ENCODE peak calls at places on chromosomes 13 and 19, in nine cellular contexts. One of them, this sample, is unnamed.

GRCh38 chr19:53034948-53035675 is 9.4 kb upstream of the ERVV-2 start:
- DNase-seq in Right ventricle myocardium superior: no peak
- DNase-seq in iPS-NIHi11: no peak
- DNase-seq in lower leg skin: no peak
- DNase-seq in fibroblast of mammary gland: no peak
- DNase-seq in neural crest cell: no peak
- DNase-seq in vagina: no peak
- DNase-seq in Peyer's patch: no peak
- DNase-seq in HFF-Myc: no peak
- DNase-seq in this sample: no peak

GRCh38 chr13:104641309-104641708 is 1575.1 kb upstream of the SLC10A2 start:
- DNase-seq in neural crest cell: no peak
- DNase-seq in lower leg skin: no peak
- DNase-seq in vagina: no peak
- DNase-seq in iPS-NIHi11: no peak
- DNase-seq in HFF-Myc: no peak
- DNase-seq in fibroblast of mammary gland: peak
- DNase-seq in Peyer's patch: no peak
- DNase-seq in Right ventricle myocardium superior: no peak
- DNase-seq in this sample: no peak

GRCh38 chr19:45638930-45639729 is at the start of gene EML2:
- DNase-seq in Peyer's patch: peak
- DNase-seq in lower leg skin: peak
- DNase-seq in iPS-NIHi11: peak
- DNase-seq in HFF-Myc: no peak
- DNase-seq in fibroblast of mammary gland: no peak
- DNase-seq in vagina: no peak
- DNase-seq in Right ventricle myocardium superior: peak
- DNase-seq in neural crest cell: peak
- DNase-seq in this sample: no peak

GRCh38 chr13:110617326-110618072 is 2.2 kb downstream of the NAXD start:
- DNase-seq in iPS-NIHi11: no peak
- DNase-seq in Peyer's patch: no peak
- DNase-seq in Right ventricle myocardium superior: no peak
- DNase-seq in neural crest cell: no peak
- DNase-seq in HFF-Myc: no peak
- DNase-seq in fibroblast of mammary gland: peak
- DNase-seq in lower leg skin: no peak
- DNase-seq in vagina: no peak
- DNase-seq in this sample: no peak

GRCh38 chr13:88887045-88887662 is 1216.0 kb downstream of the SLITRK5 start:
- DNase-seq in vagina: no peak
- DNase-seq in iPS-NIHi11: peak
- DNase-seq in HFF-Myc: no peak
- DNase-seq in lower leg skin: no peak
- DNase-seq in Peyer's patch: no peak
- DNase-seq in neural crest cell: no peak
- DNase-seq in fibroblast of mammary gland: no peak
- DNase-seq in Right ventricle myocardium superior: no peak
- DNase-seq in this sample: no peak

GRCh38 chr13:99995104-99995502 is 13.5 kb downstream of the ZIC2 start:
- DNase-seq in Right ventricle myocardium superior: no peak
- DNase-seq in vagina: no peak
- DNase-seq in lower leg skin: no peak
- DNase-seq in iPS-NIHi11: no peak
- DNase-seq in Peyer's patch: no peak
- DNase-seq in HFF-Myc: no peak
- DNase-seq in neural crest cell: no peak
- DNase-seq in fibroblast of mammary gland: no peak
- DNase-seq in this sample: no peak

GRCh38 chr13:79090552-79091159 is 315.4 kb downstream of the RBM26 start:
- DNase-seq in fibroblast of mammary gland: no peak
- DNase-seq in vagina: no peak
- DNase-seq in iPS-NIHi11: no peak
- DNase-seq in Peyer's patch: no peak
- DNase-seq in neural crest cell: no peak
- DNase-seq in lower leg skin: no peak
- DNase-seq in Right ventricle myocardium superior: no peak
- DNase-seq in HFF-Myc: no peak
- DNase-seq in this sample: no peak

GRCh38 chr19:3404324-3405260 is 38.2 kb downstream of the NFIC start:
- DNase-seq in iPS-NIHi11: peak
- DNase-seq in neural crest cell: no peak
- DNase-seq in fibroblast of mammary gland: peak
- DNase-seq in HFF-Myc: peak
- DNase-seq in Right ventricle myocardium superior: peak
- DNase-seq in Peyer's patch: peak
- DNase-seq in lower leg skin: peak
- DNase-seq in vagina: no peak
- DNase-seq in this sample: no peak

GRCh38 chr13:21683034-21683733 is 12.3 kb downstream of the FGF9 start:
- DNase-seq in lower leg skin: no peak
- DNase-seq in vagina: no peak
- DNase-seq in neural crest cell: no peak
- DNase-seq in Peyer's patch: no peak
- DNase-seq in fibroblast of mammary gland: peak
- DNase-seq in HFF-Myc: no peak
- DNase-seq in Right ventricle myocardium superior: no peak
- DNase-seq in iPS-NIHi11: no peak
- DNase-seq in this sample: no peak

GRCh38 chr13:52159159-52159982 is at the start of gene NEK3:
- DNase-seq in HFF-Myc: no peak
- DNase-seq in vagina: no peak
- DNase-seq in Right ventricle myocardium superior: peak
- DNase-seq in fibroblast of mammary gland: peak
- DNase-seq in Peyer's patch: peak
- DNase-seq in neural crest cell: peak
- DNase-seq in iPS-NIHi11: peak
- DNase-seq in lower leg skin: peak
- DNase-seq in this sample: peak

This sample was measured in NCI-H1417 treated with DMSO at 0.1 percent for 48 hours.